ENCODE peak calls at places on chromosomes 4 and X, in ten cellular contexts. F is IMR-90, W is neuronal stem cell, D is PC-9, C is OCI-LY7, N is GM23338, L is HCT116, A is endothelial cell of umbilical vein, X is GM23248, Y is MM.1S. Z is an unnamed sample. For H3K4me1, the result is how much of the 10 kb centered on the place peaks cover.

GRCh38 chrX:112865464-112866025 is 24.9 kb upstream of the AMOT start:
- DNase-seq in W (no peak), N (no peak), F (no peak), Y (no peak), X (no peak), L (no peak), A (no peak), C (no peak), D (no peak), Z (peak)

GRCh38 chrX:119790977-119791436 is 423 bp downstream of the RPL39 start:
- DNase-seq in F (peak), N (no peak), Y (peak), D (no peak), C (peak), A (peak), W (no peak), L (no peak), X (peak), Z (peak)

GRCh38 chr4:98794565-98795205 is 134.2 kb downstream of the EIF4E start:
- DNase-seq in Y (no peak), C (no peak), D (peak), L (no peak), F (peak), A (no peak), N (peak), W (no peak), X (peak), Z (no peak)

GRCh38 chrX:46184749-46185148 is 360.5 kb downstream of the ZNF674 start:
- DNase-seq in Y (no peak), X (peak), L (peak), W (no peak), D (no peak), N (no peak), F (no peak), C (no peak), A (no peak), Z (no peak)

GRCh38 chr4:181897935-181898334 is 345.3 kb upstream of the TENM3 start:
- DNase-seq in C (no peak), D (no peak), N (no peak), X (peak), L (no peak), W (no peak), A (no peak), Y (no peak), F (peak), Z (peak)

GRCh38 chr4:133802741-133803140 is 398.8 kb downstream of the PABPC4L start:
- DNase-seq in X (peak), W (no peak), A (peak), D (no peak), F (peak), Y (no peak), C (no peak), N (no peak), L (no peak), Z (peak)

GRCh38 chr4:159460408-159460807 is 357.5 kb downstream of the RAPGEF2 start:
- DNase-seq in F (peak), C (no peak), Y (no peak), N (no peak), W (no peak), X (no peak), L (no peak), A (no peak), D (no peak), Z (peak)

GRCh38 chr4:8377103-8378075 is 63.1 kb downstream of the ACOX3 start:
- DNase-seq in Y (no peak), X (no peak), N (no peak), A (no peak), L (no peak), C (no peak), F (no peak), D (no peak), W (no peak), Z (no peak)

GRCh38 chr4:132316738-132317137 is 832.4 kb upstream of the PCDH10 start:
- DNase-seq in X (no peak), L (no peak), W (no peak), D (no peak), F (no peak), Y (no peak), A (no peak), N (no peak), C (no peak), Z (no peak)

GRCh38 chrX:34563809-34564208 is 93.3 kb downstream of the TMEM47 start:
- DNase-seq in W (no peak), D (no peak), A (no peak), Y (no peak), N (peak), F (no peak), C (no peak), X (peak), L (no peak), Z (no peak)

GRCh38 chr4:178275671-178276360 is 833.6 kb upstream of the AGA start:
- DNase-seq in X (no peak), W (no peak), A (no peak), N (peak), Y (no peak), D (no peak), F (no peak), C (no peak), L (no peak), Z (no peak)

GRCh38 chr4:146032234-146032860 is 93.7 kb upstream of the ZNF827 start:
- DNase-seq in C (peak), X (no peak), N (peak), W (no peak), D (no peak), L (no peak), A (no peak), F (no peak), Y (no peak), Z (no peak)

GRCh38 chr4:179415842-179416223 is 1973.6 kb upstream of the AGA start:
- DNase-seq in C (no peak), N (peak), L (no peak), W (no peak), X (no peak), Y (no peak), A (no peak), F (peak), D (peak), Z (peak)

GRCh38 chr4:78749258-78749971 is 26.7 kb upstream of the BMP2K start:
- DNase-seq in W (no peak), Y (no peak), F (no peak), N (no peak), C (no peak), L (no peak), A (no peak), X (peak), D (no peak), Z (no peak)

GRCh38 chrX:84223261-84223660 is 35.3 kb upstream of the RPS6KA6 start:
- DNase-seq in A (no peak), C (no peak), X (no peak), F (no peak), N (no peak), D (no peak), L (no peak), Y (no peak), W (no peak), Z (no peak)

GRCh38 chr4:7967063-7967440 is 27.4 kb upstream of the AFAP1 start:
- DNase-seq in W (no peak), F (no peak), N (no peak), Y (no peak), X (no peak), D (no peak), A (no peak), L (no peak), C (no peak), Z (no peak)

GRCh38 chr4:2255501-2256155 is 6.3 kb downstream of the MXD4 start:
- DNase-seq in F (no peak), Y (no peak), D (no peak), C (no peak), N (peak), L (no peak), X (no peak), W (no peak), A (no peak), Z (no peak)

GRCh38 chrX:83008415-83008814 is 499.7 kb upstream of the POU3F4 start:
- DNase-seq in Y (peak), X (peak), N (peak), F (no peak), A (no peak), D (no peak), L (no peak), W (no peak), C (peak), Z (no peak)

GRCh38 chr4:69888336-69888735 is 28.4 kb upstream of the SULT1E1 start:
- DNase-seq in C (no peak), D (no peak), W (no peak), Y (peak), X (no peak), A (no peak), N (no peak), F (no peak), L (no peak), Z (peak)

GRCh38 chr4:6701371-6701770 is 7.7 kb downstream of the S100P start:
- DNase-seq in C (no peak), W (no peak), F (no peak), Y (no peak), L (no peak), A (no peak), D (no peak), X (no peak), N (peak), Z (no peak)

GRCh38 chrX:4382273-4382672 is 668.8 kb upstream of the PRKX start:
- DNase-seq in A (no peak), C (no peak), N (peak), X (no peak), L (no peak), F (no peak), Y (no peak), W (no peak), D (no peak), Z (no peak)

GRCh38 chr4:175378372-175378771 is 433.7 kb downstream of the GPM6A start:
- DNase-seq in N (no peak), D (no peak), A (no peak), Y (no peak), F (no peak), X (no peak), L (no peak), W (no peak), C (no peak), Z (no peak)

GRCh38 chr4:5206391-5206790 is 155.1 kb downstream of the STK32B start:
- DNase-seq in W (no peak), C (no peak), A (no peak), N (no peak), F (peak), Y (no peak), D (no peak), L (peak), X (peak), Z (peak)

GRCh38 chr4:14289708-14290107 is 662.2 kb upstream of the BOD1L1 start:
- DNase-seq in N (no peak), Y (no peak), A (no peak), F (no peak), D (no peak), L (no peak), X (no peak), C (no peak), W (no peak), Z (peak)

GRCh38 chr4:75598390-75598789 is 31.9 kb downstream of the CDKL2 start:
- DNase-seq in D (no peak), Y (peak), C (no peak), L (no peak), F (peak), N (peak), X (peak), W (no peak), A (no peak), Z (peak)

GRCh38 chrX:44874481-44875184 is 1.6 kb downstream of the KDM6A start:
- DNase-seq in N (peak), L (no peak), D (peak), W (no peak), X (peak), C (peak), Y (peak), A (peak), F (peak), Z (peak)

GRCh38 chrX:13256562-13256961 is 63.3 kb downstream of the ATXN3L start:
- DNase-seq in N (no peak), A (no peak), W (no peak), F (no peak), X (no peak), L (no peak), C (no peak), Y (peak), D (no peak), Z (no peak)

GRCh38 chr4:84529169-84529751 is 30.2 kb upstream of the NKX6-1 start:
- DNase-seq in X (peak), N (peak), A (peak), Y (peak), W (no peak), L (peak), C (peak), D (no peak), F (peak), Z (peak)

GRCh38 chr4:73868206-73869129 is 725 bp upstream of the CXCL1 start:
- DNase-seq in C (no peak), W (peak), D (no peak), F (no peak), X (no peak), N (peak), L (no peak), A (peak), Y (no peak), Z (peak)

GRCh38 chr4:94390804-94391410 is 48.3 kb upstream of the HPGDS start:
- DNase-seq in A (peak), N (peak), C (peak), D (no peak), L (no peak), F (peak), W (no peak), X (peak), Y (no peak), Z (peak)

GRCh38 chr4:959338-960139 is 13.8 kb downstream of the DGKQ start:
- DNase-seq in D (no peak), C (no peak), F (no peak), N (no peak), L (no peak), X (no peak), W (no peak), Y (no peak), A (no peak), Z (no peak)

GRCh38 chr4:180563977-180564376 is 1679.2 kb upstream of the TENM3 start:
- DNase-seq in L (no peak), W (no peak), A (no peak), D (no peak), C (no peak), F (no peak), X (no peak), N (no peak), Y (no peak), Z (no peak)

GRCh38 chr4:53855886-53856260 is 208.5 kb downstream of the CHIC2 start:
- DNase-seq in F (peak), W (no peak), N (no peak), D (no peak), C (no peak), X (peak), Y (no peak), A (no peak), L (no peak), Z (peak)

GRCh38 chr4:10098770-10099139 is 17.8 kb downstream of the WDR1 start:
- DNase-seq in A (no peak), W (no peak), N (no peak), L (peak), D (no peak), X (peak), F (peak), C (no peak), Y (no peak), Z (peak)

GRCh38 chrX:64642482-64642881 is 247.2 kb upstream of the MTMR8 start:
- DNase-seq in X (peak), C (peak), F (no peak), Y (peak), N (peak), W (no peak), L (no peak), A (no peak), D (no peak), Z (no peak)

GRCh38 chrX:130055103-130055502 is 55.2 kb downstream of the ELF4 start:
- DNase-seq in Y (no peak), N (no peak), F (peak), X (peak), D (no peak), A (no peak), C (no peak), L (no peak), W (no peak), Z (peak)

DNA sequence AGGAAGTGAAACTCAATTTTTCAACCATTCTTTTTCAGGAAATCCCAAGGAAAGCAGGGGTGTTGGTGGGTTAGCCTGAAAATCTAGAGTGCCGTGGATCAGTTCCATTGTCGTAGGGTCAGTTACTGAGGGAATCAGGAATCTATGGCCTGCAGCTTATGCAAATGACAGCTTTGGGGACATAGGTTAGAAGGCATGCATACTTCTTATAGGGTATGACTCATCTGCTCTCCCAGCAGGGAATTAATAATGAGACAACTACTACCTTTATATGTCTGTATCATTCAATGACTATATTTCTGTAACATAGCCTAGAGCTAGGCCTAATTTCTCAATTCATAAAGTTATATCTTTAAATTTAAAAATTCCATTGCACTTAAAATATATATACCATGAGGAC is 36.6 kb downstream of the ZNF41 start:
- DNase-seq in N (peak), Y (no peak), W (no peak), L (no peak), A (no peak), C (no peak), X (no peak), F (no peak), D (no peak), Z (no peak)
- H3K4me2 ChIP-seq in N (no peak), Y (no peak), W (no peak), L (no peak), A (no peak), C (no peak), X (no peak), F (no peak), D (no peak), Z (no peak)

DNA sequence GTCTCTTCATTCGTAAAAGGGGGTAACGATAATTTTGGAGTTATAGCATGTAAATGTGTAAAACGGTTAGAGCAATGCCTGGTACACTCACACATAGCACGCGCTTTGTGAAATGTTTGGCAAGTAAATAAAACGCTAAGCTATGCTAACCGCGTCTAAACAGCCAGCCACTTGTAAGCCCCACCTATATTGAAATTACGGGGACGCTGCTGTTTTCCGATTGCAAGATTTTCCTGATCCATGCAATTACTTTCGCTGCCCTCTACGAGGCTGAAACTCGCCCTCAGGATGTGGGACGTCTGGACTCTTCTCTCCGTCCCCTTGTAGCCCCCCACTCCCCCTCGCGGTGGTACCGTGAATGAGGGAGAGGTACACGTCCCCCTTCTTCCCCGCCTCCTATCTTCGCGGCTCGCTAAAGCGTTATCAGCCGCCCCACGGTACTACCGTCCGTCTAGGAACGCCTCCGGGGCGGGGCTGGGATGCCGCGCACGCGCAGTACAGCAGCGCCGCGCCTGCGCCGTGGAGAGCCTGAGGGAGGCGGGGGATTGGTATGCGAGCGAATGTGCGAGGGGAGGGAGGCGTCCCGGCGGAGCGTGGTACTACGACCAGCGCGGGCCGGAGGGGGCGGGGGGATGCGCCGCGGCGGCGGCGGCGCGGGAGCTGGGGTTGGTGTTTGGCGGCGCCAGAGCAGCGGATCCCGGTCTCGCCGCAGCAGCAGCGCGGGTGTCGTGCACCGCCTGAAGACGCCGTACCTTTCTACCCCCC is at the start of gene STIM2:
- DNase-seq in Y (peak), L (peak), N (peak), X (peak), A (peak), D (peak), C (peak), F (peak), W (peak), Z (peak)
- H3K4me1 ChIP-seq in Y (under half), L (under half), N (under half), X (under half), A (under half), D (under half), C (under half), F (under half), W (under half), Z (under half)

GRCh38 chr4:105236917-105237311 is 90.2 kb downstream of the TET2 start:
- DNase-seq in A (no peak), D (no peak), Y (peak), X (no peak), F (no peak), L (no peak), W (no peak), C (no peak), N (no peak), Z (no peak)
- H3K4me2 ChIP-seq in A (no peak), D (no peak), Y (peak), X (no peak), F (no peak), L (no peak), W (no peak), C (no peak), N (no peak), Z (no peak)

GRCh38 chr4:103902730-103903129 is 182.9 kb upstream of the TACR3 start:
- DNase-seq in A (no peak), W (no peak), N (no peak), X (no peak), C (no peak), D (no peak), Y (no peak), F (no peak), L (no peak), Z (no peak)

GRCh38 chr4:103904126-103904525 is 184.3 kb upstream of the TACR3 start:
- DNase-seq in D (no peak), L (no peak), A (no peak), Y (no peak), W (no peak), N (no peak), X (peak), F (no peak), C (no peak), Z (peak)

DNA sequence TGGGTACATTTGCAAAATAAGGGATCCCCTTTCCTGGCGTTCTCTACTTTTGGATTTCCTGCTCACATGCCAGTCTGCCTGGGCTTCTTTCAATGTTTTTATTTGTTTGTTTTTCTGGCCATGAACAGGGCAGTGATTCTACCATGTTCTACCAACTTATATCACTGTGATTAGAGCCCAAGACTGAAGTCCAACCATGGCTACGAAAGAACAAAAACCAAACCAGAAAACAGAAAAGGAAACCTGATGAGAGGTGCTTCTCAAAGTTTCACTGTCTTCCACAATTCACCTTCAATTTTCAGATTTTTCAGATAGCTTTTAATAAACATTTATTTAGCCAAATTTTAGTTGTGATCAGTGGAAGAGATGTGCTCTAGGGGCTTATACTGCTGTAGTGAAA is 187.6 kb upstream of the TACR3 start:
- DNase-seq in N (no peak), Y (no peak), W (no peak), C (no peak), D (no peak), L (no peak), A (no peak), F (no peak), X (no peak), Z (no peak)
- H3K4me1 ChIP-seq in N (under half), Y (under half), W (under half), C (under half), D (under half), L (under half), A (under half), F (under half), X (under half), Z (under half)

GRCh38 chr4:157075811-157076577 is at the start of gene GLRB:
- DNase-seq in C (no peak), D (peak), W (peak), X (peak), L (no peak), N (peak), Y (no peak), F (peak), A (peak), Z (peak)

GRCh38 chr4:157079441-157079840 is 3.5 kb downstream of the GLRB start:
- DNase-seq in F (no peak), D (no peak), L (no peak), Y (no peak), W (no peak), N (no peak), A (peak), X (no peak), C (no peak), Z (no peak)

GRCh38 chr4:157072002-157072401 is 3.9 kb upstream of the GLRB start:
- DNase-seq in D (no peak), Y (no peak), L (no peak), X (peak), F (peak), A (peak), W (no peak), N (no peak), C (no peak), Z (peak)

GRCh38 chr4:157076578-157076947 is 613 bp downstream of the GLRB start:
- DNase-seq in N (peak), F (no peak), X (no peak), L (no peak), C (no peak), D (no peak), Y (no peak), W (no peak), A (peak), Z (no peak)

DNA sequence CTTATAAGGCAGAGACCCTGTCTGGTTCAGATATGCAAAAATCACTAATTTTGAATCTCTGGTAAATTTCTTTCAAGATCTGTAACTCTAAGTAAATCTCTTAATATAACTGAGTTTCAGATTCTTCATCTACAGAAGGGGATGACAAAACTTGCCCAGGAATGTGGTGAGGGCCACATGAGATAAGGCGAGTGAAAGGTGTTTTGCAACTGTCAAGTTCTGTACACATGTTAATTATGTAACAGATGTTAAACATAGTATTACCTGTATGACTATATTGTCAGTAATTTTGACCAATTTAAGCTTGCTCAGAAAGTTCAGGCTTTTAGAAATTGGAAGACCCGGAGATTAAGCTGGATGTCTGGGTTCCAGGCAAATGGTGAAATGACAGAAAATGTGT is 549 bp upstream of the GLRB start:
- DNase-seq in Y (no peak), N (no peak), X (no peak), D (no peak), W (no peak), F (no peak), C (no peak), L (no peak), A (no peak), Z (no peak)
- H3K4me2 ChIP-seq in Y (no peak), N (peak), X (peak), D (peak), W (no peak), F (peak), C (no peak), L (no peak), A (peak), Z (peak)

Z was measured in fibroblast of lung.